ENCODE peak calls at places on chromosomes 6 and 20, in seven cellular contexts. One of them, this sample, is unnamed.

GRCh38 chr6:84912472-84913143 is 148.2 kb upstream of the TBX18 start:
- DNase-seq in ureter: no peak
- DNase-seq in COR-L47: no peak
- DNase-seq in pancreas: no peak
- DNase-seq in stimulated activated CD8-positive, alpha-beta memory T cell treated with anti-CD3 and anti-CD28 coated beads, Interleukin-12 subunit alpha, Interleukin-12 subunit beta, amount 100 ng/mL, for 1 hour: no peak
- DNase-seq in ELR: no peak
- DNase-seq in T-cell: no peak
- DNase-seq in this sample: no peak

GRCh38 chr20:34925981-34926380 is 29.6 kb downstream of the GSS start:
- DNase-seq in ureter: no peak
- DNase-seq in COR-L47: no peak
- DNase-seq in pancreas: no peak
- DNase-seq in stimulated activated CD8-positive, alpha-beta memory T cell treated with anti-CD3 and anti-CD28 coated beads, Interleukin-12 subunit alpha, Interleukin-12 subunit beta, amount 100 ng/mL, for 1 hour: no peak
- DNase-seq in ELR: no peak
- DNase-seq in T-cell: no peak
- DNase-seq in this sample: no peak

GRCh38 chr6:155850408-155850841 is 394.8 kb upstream of the NOX3 start:
- DNase-seq in ureter: no peak
- DNase-seq in COR-L47: no peak
- DNase-seq in pancreas: no peak
- DNase-seq in stimulated activated CD8-positive, alpha-beta memory T cell treated with anti-CD3 and anti-CD28 coated beads, Interleukin-12 subunit alpha, Interleukin-12 subunit beta, amount 100 ng/mL, for 1 hour: no peak
- DNase-seq in ELR: peak; percentile 77
- DNase-seq in T-cell: no peak
- DNase-seq in this sample: no peak

GRCh38 chr6:99119109-99120031 is 171.6 kb upstream of the FBXL4 start:
- DNase-seq in ureter: no peak
- DNase-seq in COR-L47: peak; percentile 26
- DNase-seq in pancreas: no peak
- DNase-seq in stimulated activated CD8-positive, alpha-beta memory T cell treated with anti-CD3 and anti-CD28 coated beads, Interleukin-12 subunit alpha, Interleukin-12 subunit beta, amount 100 ng/mL, for 1 hour: peak; percentile 13
- DNase-seq in ELR: peak; percentile 68
- DNase-seq in T-cell: no peak
- DNase-seq in this sample: peak; percentile 76

GRCh38 chr6:144675231-144675861 is 390.2 kb downstream of the UTRN start:
- DNase-seq in ureter: no peak
- DNase-seq in COR-L47: no peak
- DNase-seq in pancreas: no peak
- DNase-seq in stimulated activated CD8-positive, alpha-beta memory T cell treated with anti-CD3 and anti-CD28 coated beads, Interleukin-12 subunit alpha, Interleukin-12 subunit beta, amount 100 ng/mL, for 1 hour: no peak
- DNase-seq in ELR: no peak
- DNase-seq in T-cell: peak; percentile 19
- DNase-seq in this sample: no peak

GRCh38 chr6:131000544-131000943 is 62.5 kb downstream of the EPB41L2 start:
- DNase-seq in ureter: no peak
- DNase-seq in COR-L47: no peak
- DNase-seq in pancreas: no peak
- DNase-seq in stimulated activated CD8-positive, alpha-beta memory T cell treated with anti-CD3 and anti-CD28 coated beads, Interleukin-12 subunit alpha, Interleukin-12 subunit beta, amount 100 ng/mL, for 1 hour: no peak
- DNase-seq in ELR: no peak
- DNase-seq in T-cell: no peak
- DNase-seq in this sample: no peak

GRCh38 chr20:38121741-38122140 is 43.3 kb downstream of the TGM2 start:
- DNase-seq in ureter: peak; percentile 38
- DNase-seq in COR-L47: no peak
- DNase-seq in pancreas: no peak
- DNase-seq in stimulated activated CD8-positive, alpha-beta memory T cell treated with anti-CD3 and anti-CD28 coated beads, Interleukin-12 subunit alpha, Interleukin-12 subunit beta, amount 100 ng/mL, for 1 hour: no peak
- DNase-seq in ELR: no peak
- DNase-seq in T-cell: no peak
- DNase-seq in this sample: no peak

GRCh38 chr6:72760130-72760793 is 138.4 kb downstream of the KCNQ5 start:
- DNase-seq in ureter: no peak
- DNase-seq in COR-L47: no peak
- DNase-seq in pancreas: no peak
- DNase-seq in stimulated activated CD8-positive, alpha-beta memory T cell treated with anti-CD3 and anti-CD28 coated beads, Interleukin-12 subunit alpha, Interleukin-12 subunit beta, amount 100 ng/mL, for 1 hour: no peak
- DNase-seq in ELR: no peak
- DNase-seq in T-cell: no peak
- DNase-seq in this sample: no peak

GRCh38 chr6:2857580-2858337 is 16.1 kb upstream of the SERPINB1 start:
- DNase-seq in ureter: no peak
- DNase-seq in COR-L47: no peak
- DNase-seq in pancreas: no peak
- DNase-seq in stimulated activated CD8-positive, alpha-beta memory T cell treated with anti-CD3 and anti-CD28 coated beads, Interleukin-12 subunit alpha, Interleukin-12 subunit beta, amount 100 ng/mL, for 1 hour: no peak
- DNase-seq in ELR: peak; percentile 86
- DNase-seq in T-cell: peak; percentile 51
- DNase-seq in this sample: no peak

GRCh38 chr6:164856138-164856537 is 453.3 kb downstream of the C6orf118 start:
- DNase-seq in ureter: no peak
- DNase-seq in COR-L47: no peak
- DNase-seq in pancreas: no peak
- DNase-seq in stimulated activated CD8-positive, alpha-beta memory T cell treated with anti-CD3 and anti-CD28 coated beads, Interleukin-12 subunit alpha, Interleukin-12 subunit beta, amount 100 ng/mL, for 1 hour: no peak
- DNase-seq in ELR: no peak
- DNase-seq in T-cell: no peak
- DNase-seq in this sample: no peak

GRCh38 chr20:51127713-51128112 is 104.8 kb upstream of the KCNG1 start:
- DNase-seq in ureter: peak; percentile 15
- DNase-seq in COR-L47: no peak
- DNase-seq in pancreas: no peak
- DNase-seq in stimulated activated CD8-positive, alpha-beta memory T cell treated with anti-CD3 and anti-CD28 coated beads, Interleukin-12 subunit alpha, Interleukin-12 subunit beta, amount 100 ng/mL, for 1 hour: no peak
- DNase-seq in ELR: peak; percentile 42
- DNase-seq in T-cell: no peak
- DNase-seq in this sample: no peak

GRCh38 chr6:89640804-89641203 is 2.3 kb upstream of the LYRM2 start:
- DNase-seq in ureter: no peak
- DNase-seq in COR-L47: no peak
- DNase-seq in pancreas: no peak
- DNase-seq in stimulated activated CD8-positive, alpha-beta memory T cell treated with anti-CD3 and anti-CD28 coated beads, Interleukin-12 subunit alpha, Interleukin-12 subunit beta, amount 100 ng/mL, for 1 hour: no peak
- DNase-seq in ELR: peak; percentile 85
- DNase-seq in T-cell: no peak
- DNase-seq in this sample: no peak

GRCh38 chr6:37515712-37516075 is 16.0 kb upstream of the CCDC167 start:
- DNase-seq in ureter: no peak
- DNase-seq in COR-L47: no peak
- DNase-seq in pancreas: no peak
- DNase-seq in stimulated activated CD8-positive, alpha-beta memory T cell treated with anti-CD3 and anti-CD28 coated beads, Interleukin-12 subunit alpha, Interleukin-12 subunit beta, amount 100 ng/mL, for 1 hour: no peak
- DNase-seq in ELR: no peak
- DNase-seq in T-cell: no peak
- DNase-seq in this sample: no peak

GRCh38 chr20:37327748-37328147 is 18.2 kb upstream of the SRC start:
- DNase-seq in ureter: peak; percentile 76
- DNase-seq in COR-L47: no peak
- DNase-seq in pancreas: peak; percentile 38
- DNase-seq in stimulated activated CD8-positive, alpha-beta memory T cell treated with anti-CD3 and anti-CD28 coated beads, Interleukin-12 subunit alpha, Interleukin-12 subunit beta, amount 100 ng/mL, for 1 hour: no peak
- DNase-seq in ELR: no peak
- DNase-seq in T-cell: no peak
- DNase-seq in this sample: no peak

GRCh38 chr20:16434087-16434664 is 139.1 kb downstream of the KIF16B start:
- DNase-seq in ureter: no peak
- DNase-seq in COR-L47: peak; percentile 4
- DNase-seq in pancreas: peak; percentile 82
- DNase-seq in stimulated activated CD8-positive, alpha-beta memory T cell treated with anti-CD3 and anti-CD28 coated beads, Interleukin-12 subunit alpha, Interleukin-12 subunit beta, amount 100 ng/mL, for 1 hour: no peak
- DNase-seq in ELR: peak; percentile 51
- DNase-seq in T-cell: no peak
- DNase-seq in this sample: no peak

GRCh38 chr6:128275030-128275429 is 245.4 kb downstream of the PTPRK start:
- DNase-seq in ureter: no peak
- DNase-seq in COR-L47: no peak
- DNase-seq in pancreas: no peak
- DNase-seq in stimulated activated CD8-positive, alpha-beta memory T cell treated with anti-CD3 and anti-CD28 coated beads, Interleukin-12 subunit alpha, Interleukin-12 subunit beta, amount 100 ng/mL, for 1 hour: no peak
- DNase-seq in ELR: peak; percentile 89
- DNase-seq in T-cell: no peak
- DNase-seq in this sample: no peak

GRCh38 chr6:109059148-109059547 is 35.5 kb downstream of the SESN1 start:
- DNase-seq in ureter: no peak
- DNase-seq in COR-L47: no peak
- DNase-seq in pancreas: no peak
- DNase-seq in stimulated activated CD8-positive, alpha-beta memory T cell treated with anti-CD3 and anti-CD28 coated beads, Interleukin-12 subunit alpha, Interleukin-12 subunit beta, amount 100 ng/mL, for 1 hour: no peak
- DNase-seq in ELR: no peak
- DNase-seq in T-cell: no peak
- DNase-seq in this sample: no peak

GRCh38 chr6:107634147-107635057 is 144.5 kb downstream of the SOBP start:
- DNase-seq in ureter: no peak
- DNase-seq in COR-L47: no peak
- DNase-seq in pancreas: peak; percentile 60
- DNase-seq in stimulated activated CD8-positive, alpha-beta memory T cell treated with anti-CD3 and anti-CD28 coated beads, Interleukin-12 subunit alpha, Interleukin-12 subunit beta, amount 100 ng/mL, for 1 hour: no peak
- DNase-seq in ELR: no peak
- DNase-seq in T-cell: no peak
- DNase-seq in this sample: no peak